ENCODE peak calls at places on chromosome 21, in ten cellular contexts. U is HS-27A, A is NCI-H1048, T is activated T-cell treated with anti-CD3 and anti-CD28 coated beads for 1 hour, F is NCI-H146, J is GM23248, Z is NCI-H774, B is AG04449, R is COLO829, I is HL-60. O is an unnamed sample.

GRCh38 chr21:32030146-32030652 is 157.4 kb downstream of the HUNK start:
- DNase-seq in Z (no peak), B (no peak), T (no peak), A (no peak), I (no peak), F (no peak), J (no peak), R (no peak), U (no peak), O (no peak)

GRCh38 chr21:39196310-39196709 is 13.1 kb upstream of the PSMG1 start:
- DNase-seq in B (no peak), A (no peak), F (no peak), I (no peak), T (no peak), R (no peak), Z (no peak), U (no peak), J (no peak), O (no peak)

GRCh38 chr21:35136586-35137254 is 87.6 kb upstream of the RUNX1 start:
- DNase-seq in J (peak), I (no peak), A (no peak), F (no peak), U (no peak), B (no peak), T (no peak), Z (no peak), R (peak), O (no peak)

GRCh38 chr21:15616864-15617574 is 112.8 kb upstream of the USP25 start:
- DNase-seq in I (no peak), R (no peak), T (no peak), B (no peak), U (no peak), A (no peak), Z (no peak), J (peak), F (no peak), O (no peak)

GRCh38 chr21:33265664-33266049 is 510 bp upstream of the IL10RB start:
- DNase-seq in I (peak), Z (no peak), T (no peak), F (peak), A (no peak), B (no peak), R (no peak), U (no peak), J (peak), O (no peak)

GRCh38 chr21:28858424-28858823 is 134.3 kb downstream of the LTN1 start:
- DNase-seq in R (no peak), I (no peak), T (no peak), A (no peak), Z (no peak), U (no peak), B (no peak), J (no peak), F (no peak), O (no peak)

GRCh38 chr21:45874716-45875415 is 106.7 kb upstream of the COL6A1 start:
- DNase-seq in R (no peak), Z (no peak), T (no peak), U (peak), F (no peak), A (no peak), B (peak), I (no peak), J (peak), O (peak)

GRCh38 chr21:20040768-20041167 is 957.4 kb upstream of the NCAM2 start:
- DNase-seq in F (no peak), R (no peak), A (no peak), B (no peak), I (no peak), U (no peak), J (no peak), T (no peak), Z (no peak), O (no peak)

GRCh38 chr21:44828362-44829056 is 10.6 kb upstream of the SUMO3 start:
- DNase-seq in B (no peak), J (peak), A (no peak), I (no peak), Z (no peak), T (no peak), U (no peak), F (no peak), R (no peak), O (no peak)

GRCh38 chr21:45977396-45977795 is 4.2 kb upstream of the COL6A1 start:
- DNase-seq in R (no peak), Z (no peak), T (no peak), A (no peak), F (no peak), I (no peak), B (no peak), U (no peak), J (no peak), O (no peak)

GRCh38 chr21:41418956-41419680 is 6.9 kb upstream of the MX1 start:
- DNase-seq in Z (no peak), R (no peak), B (no peak), T (no peak), I (no peak), J (no peak), A (no peak), F (no peak), U (no peak), O (no peak)

GRCh38 chr21:41868062-41868710 is 11.0 kb downstream of the PRDM15 start:
- DNase-seq in T (no peak), U (no peak), Z (no peak), J (peak), B (no peak), A (no peak), R (no peak), F (no peak), I (no peak), O (no peak)